ENCODE peak calls at places on chromosome 9, in eight cellular contexts. E, A, G, Z, N, S, K and Q are unnamed samples.

GRCh38 chr9:122051401-122052346 is 41.4 kb downstream of the TTLL11 start:
- DNase-seq in E (no peak), A (no peak), G (no peak), Z (no peak), N (no peak), S (no peak), K (no peak), Q (peak; percentile 75)

GRCh38 chr9:134600836-134601638 is 40.6 kb upstream of the COL5A1 start:
- DNase-seq in E (no peak), A (no peak), G (no peak), Z (peak; percentile 1), N (no peak), S (no peak), K (no peak), Q (no peak)

GRCh38 chr9:24832307-24832706 is 286.6 kb upstream of the IZUMO3 start:
- DNase-seq in E (peak; percentile 5), A (peak; percentile 36), G (peak; percentile 13), Z (no peak), N (peak; percentile 23), S (no peak), K (no peak), Q (no peak)

GRCh38 chr9:15426019-15426418 is 3.3 kb downstream of the SNAPC3 start:
- DNase-seq in E (no peak), A (no peak), G (no peak), Z (no peak), N (peak; percentile 65), S (no peak), K (no peak), Q (no peak)

GRCh38 chr9:69173497-69173890 is 583 bp upstream of the TJP2 start:
- DNase-seq in E (no peak), A (no peak), G (no peak), Z (peak; percentile 31), N (no peak), S (no peak), K (no peak), Q (peak; percentile 8)

GRCh38 chr9:35533398-35533797 is 43.5 kb downstream of the RUSC2 start:
- DNase-seq in E (no peak), A (no peak), G (no peak), Z (no peak), N (no peak), S (no peak), K (no peak), Q (peak; percentile 74)

GRCh38 chr9:37292896-37293295 is 129.6 kb upstream of the GRHPR start:
- DNase-seq in E (no peak), A (no peak), G (no peak), Z (no peak), N (no peak), S (no peak), K (no peak), Q (peak; percentile 29)

GRCh38 chr9:79061766-79062165 is 510.0 kb upstream of the TLE4 start:
- DNase-seq in E (no peak), A (no peak), G (no peak), Z (no peak), N (no peak), S (no peak), K (no peak), Q (no peak)

GRCh38 chr9:68482548-68482947 is 58.1 kb downstream of the TMEM252 start:
- DNase-seq in E (no peak), A (no peak), G (no peak), Z (no peak), N (no peak), S (no peak), K (no peak), Q (no peak)

GRCh38 chr9:133717113-133718031 is 20.8 kb downstream of the SARDH start:
- DNase-seq in E (no peak), A (no peak), G (no peak), Z (no peak), N (no peak), S (no peak), K (no peak), Q (no peak)

GRCh38 chr9:98331536-98332259 is 76.2 kb upstream of the TBC1D2 start:
- DNase-seq in E (no peak), A (no peak), G (no peak), Z (no peak), N (no peak), S (no peak), K (no peak), Q (peak; percentile 15)

GRCh38 chr9:133919253-133920115 is 72.6 kb downstream of the VAV2 start:
- DNase-seq in E (no peak), A (no peak), G (no peak), Z (no peak), N (no peak), S (no peak), K (no peak), Q (no peak)

GRCh38 chr9:126605792-126606482 is 7.8 kb upstream of the LMX1B start:
- DNase-seq in E (peak; percentile 5), A (no peak), G (no peak), Z (no peak), N (no peak), S (no peak), K (no peak), Q (no peak)
- TF ChIP-seq CTCF in E (no peak), A (no peak), G (no peak), Z (no peak), N (no peak), S (no peak), K (no peak), Q (no peak)

GRCh38 chr9:137352511-137353222 is 50.6 kb upstream of the NRARP start:
- DNase-seq in E (no peak), A (no peak), G (no peak), Z (no peak), N (no peak), S (no peak), K (no peak), Q (no peak)
- H3K9me3 ChIP-seq in E (no peaks in the 10 kb centered on the region), A (peaks cover 5% of the 10 kb centered on the region), G (no peaks in the 10 kb centered on the region), Z (peaks cover 6% of the 10 kb centered on the region), N (peaks cover 14% of the 10 kb centered on the region), S (peaks cover 85% of the 10 kb centered on the region), K (peaks cover 13% of the 10 kb centered on the region), Q (peaks cover 3% of the 10 kb centered on the region)

GRCh38 chr9:112443200-112443599 is 43.4 kb upstream of the KIAA1958 start:
- DNase-seq in E (no peak), A (peak; percentile 4), G (no peak), Z (no peak), N (peak; percentile 39), S (no peak), K (no peak), Q (peak; percentile 16)
- TF ChIP-seq CTCF in E (peak; percentile 63), A (peak; percentile 43), G (peak; percentile 38), Z (peak; percentile 29), N (peak; percentile 79), S (peak; percentile 57), K (no peak), Q (peak; percentile 43)

GRCh38 chr9:81305561-81306182 is 383.7 kb downstream of the TLE1 start:
- DNase-seq in E (no peak), A (no peak), G (no peak), Z (no peak), N (no peak), S (no peak), K (no peak), Q (no peak)
- H3K9me3 ChIP-seq in E (no peaks in the 10 kb centered on the region), A (no peaks in the 10 kb centered on the region), G (no peaks in the 10 kb centered on the region), Z (no peaks in the 10 kb centered on the region), N (no peaks in the 10 kb centered on the region), S (peaks cover 3% of the 10 kb centered on the region), K (no peaks in the 10 kb centered on the region), Q (no peaks in the 10 kb centered on the region)

GRCh38 chr9:116599342-116599884 is 87.7 kb upstream of the TRIM32 start:
- DNase-seq in E (peak; percentile 33), A (no peak), G (no peak), Z (no peak), N (no peak), S (no peak), K (no peak), Q (no peak)
- TF ChIP-seq CTCF in E (peak; percentile 30), A (peak; percentile 18), G (no peak), Z (no peak), N (peak; percentile 25), S (no peak), K (no peak), Q (no peak)